ENCODE peak calls at places on chromosome 5, in six cellular contexts. Y is endodermal cell; O is A549; D is PC-3; C is Karpas-422; V is CD4-positive, CD25-positive, alpha-beta regulatory T cell. S is an unnamed sample.
A peak's percentile ranks its signal among the peaks of the same experiment; 100 is the strongest.

GRCh38 chr5:133253661-133254060 is 201.8 kb downstream of the HSPA4 start:
- DNase-seq in C (no peak), D (no peak), V (no peak), O (no peak), Y (no peak), S (no peak)

GRCh38 chr5:179229331-179229761 is 115.9 kb downstream of the ADAMTS2 start:
- DNase-seq in Y (no peak), D (no peak), O (no peak), C (no peak), V (no peak), S (no peak)

GRCh38 chr5:111635151-111635945 is 121.6 kb downstream of the NREP start:
- DNase-seq in D (no peak), O (no peak), C (peak; percentile 45), Y (no peak), V (no peak), S (no peak)

GRCh38 chr5:17359451-17359965 is 138.5 kb upstream of the TAF11L2 start:
- DNase-seq in C (no peak), D (no peak), V (no peak), O (no peak), Y (no peak), S (no peak)

GRCh38 chr5:40037703-40038102 is 612.9 kb upstream of the DAB2 start:
- DNase-seq in Y (no peak), C (no peak), D (no peak), V (no peak), O (no peak), S (no peak)

GRCh38 chr5:97134634-97135033 is 7.8 kb downstream of the LIX1 start:
- DNase-seq in O (no peak), D (no peak), V (no peak), C (no peak), Y (peak; percentile 75), S (no peak)

GRCh38 chr5:159824188-159825153 is 91.8 kb upstream of the ADRA1B start:
- DNase-seq in V (no peak), C (no peak), O (no peak), D (peak; percentile 68), Y (no peak), S (no peak)

GRCh38 chr5:176619203-176619568 is 9.2 kb upstream of the GPRIN1 start:
- DNase-seq in D (no peak), V (peak; percentile 63), O (peak; percentile 86), C (no peak), Y (peak; percentile 98), S (peak; percentile 48)

GRCh38 chr5:98248949-98249348 is 524.5 kb upstream of the RGMB start:
- DNase-seq in V (no peak), D (peak; percentile 80), C (no peak), O (no peak), Y (no peak), S (no peak)

GRCh38 chr5:90201923-90202322 is 207.6 kb downstream of the CETN3 start:
- DNase-seq in O (no peak), C (no peak), V (no peak), Y (no peak), D (peak; percentile 94), S (no peak)

GRCh38 chr5:17203329-17204132 is 13.9 kb upstream of the BASP1 start:
- DNase-seq in O (peak; percentile 76), Y (peak; percentile 71), D (peak; percentile 97), C (peak; percentile 84), V (no peak), S (no peak)

GRCh38 chr5:170297589-170298462 is at the start of gene LCP2:
- DNase-seq in C (no peak), V (peak; percentile 52), Y (no peak), D (no peak), O (no peak), S (peak; percentile 48)

GRCh38 chr5:167245871-167246270 is 1045.6 kb upstream of the WWC1 start:
- DNase-seq in C (no peak), O (no peak), D (no peak), Y (peak; percentile 48), V (no peak), S (no peak)

GRCh38 chr5:66230551-66230950 is 86.5 kb downstream of the SREK1 start:
- DNase-seq in D (no peak), C (peak; percentile 63), O (no peak), V (no peak), Y (no peak), S (no peak)

GRCh38 chr5:141850183-141850768 is 27.9 kb downstream of the PCDH1 start:
- DNase-seq in C (peak; percentile 72), Y (no peak), V (peak; percentile 53), D (peak; percentile 16), O (peak; percentile 29), S (no peak)

GRCh38 chr5:74186351-74187315 is 453.9 kb downstream of the ENC1 start:
- DNase-seq in D (no peak), Y (no peak), V (no peak), C (no peak), O (no peak), S (no peak)

GRCh38 chr5:6720561-6720921 is 7.3 kb downstream of the TENT4A start:
- DNase-seq in D (no peak), V (no peak), O (no peak), Y (no peak), C (no peak), S (no peak)

GRCh38 chr5:52392321-52392720 is 395.4 kb upstream of the ITGA1 start:
- DNase-seq in C (no peak), D (no peak), V (no peak), O (no peak), Y (no peak), S (no peak)

GRCh38 chr5:113053614-113054013 is 77.0 kb downstream of the DCP2 start:
- DNase-seq in Y (no peak), O (no peak), V (no peak), C (no peak), D (no peak), S (no peak)

GRCh38 chr5:149221326-149221725 is 50.3 kb upstream of the AFAP1L1 start:
- DNase-seq in V (no peak), D (peak; percentile 20), C (no peak), Y (no peak), O (no peak), S (no peak)

GRCh38 chr5:57174850-57175525 is 1.1 kb downstream of the GPBP1 start:
- DNase-seq in V (peak; percentile 22), O (no peak), Y (no peak), C (peak; percentile 46), D (no peak), S (no peak)

DNA sequence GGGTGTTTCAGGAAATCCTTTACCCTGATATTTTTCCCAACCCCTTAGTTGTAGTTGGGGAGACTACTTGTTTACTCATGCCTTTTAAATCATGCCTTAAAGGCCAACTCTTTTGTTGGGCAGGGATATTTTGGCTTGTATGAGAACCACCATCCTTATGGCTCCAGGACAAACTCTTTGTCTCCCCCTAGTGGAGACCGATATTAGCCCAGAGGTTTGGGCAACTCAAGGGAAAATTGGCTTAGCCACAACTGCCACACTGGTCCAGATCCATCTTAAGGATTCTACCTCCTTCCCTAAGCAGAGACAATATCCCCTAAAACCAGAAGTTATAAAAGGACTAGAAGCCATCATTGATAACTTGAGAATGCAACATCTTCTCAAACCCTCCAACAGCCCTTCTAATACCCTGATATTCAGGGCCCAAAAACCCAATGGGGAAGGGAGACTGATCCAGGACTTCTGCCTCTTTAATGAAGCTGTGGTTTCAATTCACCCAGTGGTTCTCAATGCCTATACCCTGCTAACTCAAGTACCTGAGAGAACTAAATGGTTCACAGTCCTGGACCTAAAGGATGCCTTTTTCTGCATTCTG is 100.9 kb upstream of the HCN1 start:
- DNase-seq in D (peak; percentile 9), C (peak; percentile 78), Y (peak; percentile 61), V (no peak), O (peak; percentile 5), S (no peak)
- H3K9me3 ChIP-seq in D (peaks cover 17% of the 10 kb centered on the region), C (peaks cover 4% of the 10 kb centered on the region), Y (peaks cover 70% of the 10 kb centered on the region), V (peaks cover 19% of the 10 kb centered on the region), O (peaks cover 3% of the 10 kb centered on the region), S (no peaks in the 10 kb centered on the region)

GRCh38 chr5:25975881-25976280 is 1062.5 kb downstream of the CDH9 start:
- DNase-seq in Y (no peak), C (no peak), D (peak; percentile 7), O (no peak), V (no peak), S (no peak)
- H3K9me3 ChIP-seq in Y (peaks cover 23% of the 10 kb centered on the region), C (peaks cover 5% of the 10 kb centered on the region), D (peaks cover 4% of the 10 kb centered on the region), O (peaks cover 8% of the 10 kb centered on the region), V (peaks cover 5% of the 10 kb centered on the region), S (no peaks in the 10 kb centered on the region)

DNA sequence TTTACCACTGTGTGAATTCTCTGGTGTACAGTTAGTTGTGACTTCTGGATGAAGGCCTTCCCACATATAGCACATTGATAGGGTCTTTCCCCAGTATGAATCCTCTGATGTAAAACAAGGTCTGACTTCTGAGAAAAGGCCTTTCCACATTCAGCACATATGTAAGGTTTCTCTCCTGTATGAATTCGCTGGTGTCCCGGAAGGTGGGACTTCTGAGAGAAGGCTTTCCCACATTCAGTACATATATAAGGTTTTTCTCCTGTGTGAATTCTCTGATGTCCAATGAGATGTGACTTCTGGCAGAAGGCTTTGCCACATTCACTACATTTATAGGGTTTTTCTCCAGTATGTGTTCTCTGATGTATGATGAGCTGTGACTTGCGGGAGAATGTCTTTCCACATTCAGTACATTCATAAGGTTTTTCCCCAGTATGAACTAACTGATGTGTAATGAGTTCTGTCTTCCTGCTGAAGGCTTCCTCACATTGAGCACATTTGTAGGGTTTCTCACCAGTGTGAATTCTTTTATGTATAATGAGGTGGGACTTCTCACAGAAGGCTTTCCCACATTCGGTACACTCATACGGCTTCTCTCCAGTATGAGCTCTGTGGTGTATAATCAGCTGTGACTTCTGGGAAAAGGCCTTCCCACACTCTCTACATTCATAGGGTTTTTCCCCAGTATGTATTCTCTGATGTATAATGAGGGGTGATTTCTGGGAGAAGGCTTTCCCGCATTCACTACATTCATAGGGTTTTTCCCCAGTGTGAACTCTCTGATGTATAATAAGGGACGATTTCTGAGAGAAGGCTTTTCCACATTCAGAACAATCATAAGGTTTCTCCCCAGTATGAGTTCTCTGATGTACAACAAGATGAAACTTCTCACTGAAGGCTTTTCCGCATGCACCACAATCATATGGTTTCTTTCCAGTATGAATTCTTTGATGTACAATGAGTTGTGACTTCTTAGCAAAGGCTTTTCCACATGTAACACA is 9.1 kb downstream of the ZNF300 start:
- DNase-seq in D (no peak), Y (no peak), V (no peak), O (peak; percentile 4), C (no peak), S (no peak)
- H3K9me3 ChIP-seq in D (peaks cover 93% of the 10 kb centered on the region), Y (peaks cover 98% of the 10 kb centered on the region), V (peaks cover 91% of the 10 kb centered on the region), O (peaks cover 85% of the 10 kb centered on the region), C (peaks cover 68% of the 10 kb centered on the region), S (peaks cover 16% of the 10 kb centered on the region)

GRCh38 chr5:81754621-81755020 is 3.7 kb upstream of the SSBP2 start:
- DNase-seq in V (no peak), C (no peak), O (no peak), Y (no peak), D (no peak), S (no peak)

GRCh38 chr5:81755320-81755719 is 4.4 kb upstream of the SSBP2 start:
- DNase-seq in C (no peak), V (no peak), Y (peak; percentile 80), O (peak; percentile 85), D (peak; percentile 88), S (no peak)

GRCh38 chr5:81752644-81752963 is 1.7 kb upstream of the SSBP2 start:
- DNase-seq in O (no peak), Y (no peak), D (no peak), V (no peak), C (no peak), S (no peak)

GRCh38 chr5:81751836-81752643 is 1.1 kb upstream of the SSBP2 start:
- DNase-seq in C (no peak), D (no peak), Y (no peak), O (no peak), V (no peak), S (no peak)

DNA sequence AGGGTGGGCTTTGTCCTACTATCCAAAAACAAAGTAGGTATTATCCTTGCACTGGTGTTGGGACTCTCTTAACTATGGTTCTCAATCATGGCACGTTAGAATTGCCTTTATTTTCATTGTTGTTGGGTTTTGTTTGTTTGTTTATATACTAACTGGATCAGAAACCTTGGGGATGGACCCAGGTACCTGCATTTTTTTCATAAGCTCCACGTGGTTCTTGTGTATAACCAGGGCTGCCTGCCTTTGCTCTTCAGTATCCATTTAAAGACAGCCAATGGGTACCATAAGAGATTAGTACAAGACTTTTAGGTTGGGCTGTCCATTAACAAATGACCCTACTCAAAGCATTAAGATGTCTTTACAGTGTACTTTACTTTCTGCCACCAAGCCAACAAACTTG is 2.5 kb upstream of the SSBP2 start:
- DNase-seq in Y (no peak), V (no peak), C (no peak), D (no peak), O (no peak), S (no peak)
- H3K9me3 ChIP-seq in Y (no peaks in the 10 kb centered on the region), V (no peaks in the 10 kb centered on the region), C (no peaks in the 10 kb centered on the region), D (no peaks in the 10 kb centered on the region), O (no peaks in the 10 kb centered on the region), S (no peaks in the 10 kb centered on the region)

S was measured in T-helper 17 cell.